ENCODE peak calls at places on chromosomes 11 and 22, in seven cellular contexts. P is astrocyte of the spinal cord; Y is GM13976; I is stimulated activated CD4-positive, alpha-beta T cell treated with anti-CD3 and anti-CD28 coated beads, Interleukin-12 subunit alpha, Interleukin-12 subunit beta, amount 100 ng/mL, for 24 hours; E is stimulated activated CD8-positive, alpha-beta memory T cell treated with anti-CD3 and anti-CD28 coated beads, Interleukin-4, amount 100 ng/mL, for 4 hours; C is SJCRH30; N is mucosa of descending colon. D is an unnamed sample.

GRCh38 chr11:125873881-125874555 is 13.4 kb upstream of the HYLS1 start:
- DNase-seq in P (no peak), I (no peak), N (no peak), Y (no peak), E (no peak), C (peak; percentile 26), D (no peak)

GRCh38 chr11:117621226-117621625 is 175.8 kb downstream of the DSCAML1 start:
- DNase-seq in P (peak; percentile 8), C (peak; percentile 17), N (no peak), Y (no peak), E (no peak), I (no peak), D (peak; percentile 34)

GRCh38 chr11:120058931-120059330 is 79.0 kb downstream of the TRIM29 start:
- DNase-seq in P (no peak), C (no peak), I (no peak), E (no peak), N (no peak), Y (no peak), D (no peak)

GRCh38 chr22:46674367-46674781 is 54.2 kb downstream of the GRAMD4 start:
- DNase-seq in I (peak; percentile 98), N (peak; percentile 58), P (no peak), C (no peak), E (peak; percentile 93), Y (peak; percentile 82), D (peak; percentile 37)

GRCh38 chr22:37735054-37735453 is 38.2 kb downstream of the TRIOBP start:
- DNase-seq in Y (no peak), N (peak; percentile 59), C (peak; percentile 57), E (no peak), I (no peak), P (no peak), D (peak; percentile 32)

GRCh38 chr11:73141031-73141308 is 1.1 kb downstream of the FCHSD2 start:
- DNase-seq in E (no peak), I (peak; percentile 28), P (no peak), Y (peak; percentile 45), C (peak; percentile 39), N (peak; percentile 31), D (no peak)

GRCh38 chr11:78560826-78561484 is 13.7 kb downstream of the NARS2 start:
- DNase-seq in P (peak; percentile 27), N (peak; percentile 29), I (no peak), E (no peak), Y (no peak), C (no peak), D (peak; percentile 89)

GRCh38 chr11:133706925-133707794 is 138.2 kb downstream of the SPATA19 start:
- DNase-seq in P (no peak), E (no peak), Y (no peak), N (no peak), I (no peak), C (no peak), D (no peak)

GRCh38 chr11:10134975-10135481 is 159.0 kb downstream of the SBF2 start:
- DNase-seq in P (no peak), E (no peak), Y (no peak), C (no peak), N (no peak), I (no peak), D (no peak)

GRCh38 chr22:42912049-42912448 is 55.0 kb upstream of the ARFGAP3 start:
- DNase-seq in Y (no peak), C (no peak), E (no peak), I (no peak), P (no peak), N (no peak), D (no peak)

GRCh38 chr22:30754971-30755759 is 60.5 kb downstream of the OSBP2 start:
- DNase-seq in Y (peak; percentile 83), E (peak; percentile 24), N (peak; percentile 81), P (peak; percentile 79), C (peak; percentile 57), I (peak; percentile 37), D (peak; percentile 76)

GRCh38 chr22:22397875-22398524 is 110.5 kb downstream of the ZNF280B start:
- DNase-seq in P (no peak), I (no peak), Y (no peak), N (no peak), E (no peak), C (peak; percentile 65), D (no peak)

GRCh38 chr11:12198261-12198925 is 88.0 kb downstream of the MICAL2 start:
- DNase-seq in N (no peak), E (no peak), I (no peak), P (no peak), C (no peak), Y (no peak), D (no peak)

GRCh38 chr11:96760306-96760705 is 370.5 kb downstream of the JRKL start:
- DNase-seq in N (no peak), C (no peak), P (no peak), E (no peak), Y (no peak), I (no peak), D (no peak)

GRCh38 chr11:120610101-120610500 is 98.6 kb downstream of the GRIK4 start:
- DNase-seq in N (no peak), I (no peak), E (no peak), P (no peak), Y (no peak), C (no peak), D (no peak)

GRCh38 chr22:22036588-22036987 is 54.0 kb upstream of the TOP3B start:
- DNase-seq in E (no peak), I (no peak), P (no peak), Y (no peak), C (no peak), N (no peak), D (no peak)

GRCh38 chr11:118715837-118716260 is 36.4 kb upstream of the TREH start:
- DNase-seq in N (no peak), C (peak; percentile 83), Y (no peak), E (no peak), P (no peak), I (no peak), D (peak; percentile 28)

GRCh38 chr11:2521681-2522630 is 77.1 kb downstream of the KCNQ1 start:
- DNase-seq in N (peak; percentile 1), C (no peak), I (no peak), P (no peak), Y (no peak), E (no peak), D (no peak)

GRCh38 chr11:130070109-130070828 is 575 bp downstream of the APLP2 start:
- DNase-seq in E (peak; percentile 1), P (peak; percentile 28), N (peak; percentile 58), C (peak; percentile 34), I (peak; percentile 29), Y (peak; percentile 75), D (peak; percentile 40)

GRCh38 chr22:21100149-21101032 is 54.6 kb downstream of the LRRC74B start:
- DNase-seq in E (no peak), N (no peak), Y (no peak), I (no peak), C (no peak), P (no peak), D (no peak)

GRCh38 chr22:41815716-41816115 is 15.2 kb downstream of the CCDC134 start:
- DNase-seq in I (no peak), P (no peak), Y (no peak), N (no peak), E (no peak), C (no peak), D (no peak)

GRCh38 chr11:30435488-30435887 is 112.6 kb downstream of the ARL14EP start:
- DNase-seq in Y (no peak), N (no peak), C (no peak), P (no peak), E (no peak), I (no peak), D (no peak)

GRCh38 chr11:63614136-63614664 is at the start of gene PLAAT3:
- DNase-seq in C (no peak), E (no peak), I (peak; percentile 28), N (peak; percentile 64), Y (peak; percentile 79), P (peak; percentile 42), D (peak; percentile 54)

GRCh38 chr11:95895815-95896214 is 28.1 kb downstream of the MTMR2 start:
- DNase-seq in E (no peak), C (no peak), Y (no peak), P (no peak), N (no peak), I (no peak), D (no peak)

GRCh38 chr11:130162733-130163132 is 3.2 kb downstream of the ST14 start:
- DNase-seq in P (no peak), N (no peak), Y (no peak), C (no peak), E (no peak), I (no peak), D (peak; percentile 69)

D was measured in small intestine.